ENCODE peak calls at places on chromosomes 2 and 18, in seven cellular contexts. One of them, this sample, is unnamed.

GRCh38 chr2:160306985-160307384 is 106.9 kb upstream of the ITGB6 start:
- DNase-seq in cardiac muscle cell: no peak
- DNase-seq in iPS-NIHi11: no peak
- DNase-seq in activated CD8-positive, alpha-beta memory T cell treated with anti-CD3 and anti-CD28 coated beads for 24 hours: no peak
- DNase-seq in mucosa of descending colon: no peak
- DNase-seq in activated effector memory CD4-positive, alpha-beta T cell treated with Interleukin-2 at 50 U/mL for 16 hours: no peak
- DNase-seq in GDM1: no peak
- DNase-seq in this sample: no peak

GRCh38 chr2:148218326-148219075 is 197.6 kb downstream of the MBD5 start:
- DNase-seq in cardiac muscle cell: no peak
- DNase-seq in mucosa of descending colon: no peak
- DNase-seq in iPS-NIHi11: no peak
- DNase-seq in activated effector memory CD4-positive, alpha-beta T cell treated with Interleukin-2 at 50 U/mL for 16 hours: no peak
- DNase-seq in activated CD8-positive, alpha-beta memory T cell treated with anti-CD3 and anti-CD28 coated beads for 24 hours: no peak
- DNase-seq in GDM1: no peak
- DNase-seq in this sample: no peak

GRCh38 chr2:60439219-60439974 is 114.1 kb downstream of the BCL11A start:
- DNase-seq in activated effector memory CD4-positive, alpha-beta T cell treated with Interleukin-2 at 50 U/mL for 16 hours: no peak
- DNase-seq in mucosa of descending colon: peak
- DNase-seq in cardiac muscle cell: peak
- DNase-seq in iPS-NIHi11: peak
- DNase-seq in GDM1: peak
- DNase-seq in activated CD8-positive, alpha-beta memory T cell treated with anti-CD3 and anti-CD28 coated beads for 24 hours: no peak
- DNase-seq in this sample: no peak

GRCh38 chr2:72255540-72255939 is 107.9 kb upstream of the CYP26B1 start:
- DNase-seq in activated effector memory CD4-positive, alpha-beta T cell treated with Interleukin-2 at 50 U/mL for 16 hours: no peak
- DNase-seq in cardiac muscle cell: no peak
- DNase-seq in GDM1: no peak
- DNase-seq in activated CD8-positive, alpha-beta memory T cell treated with anti-CD3 and anti-CD28 coated beads for 24 hours: no peak
- DNase-seq in mucosa of descending colon: no peak
- DNase-seq in iPS-NIHi11: no peak
- DNase-seq in this sample: no peak

GRCh38 chr2:12106440-12107080 is 360.1 kb downstream of the LPIN1 start:
- DNase-seq in activated CD8-positive, alpha-beta memory T cell treated with anti-CD3 and anti-CD28 coated beads for 24 hours: peak
- DNase-seq in cardiac muscle cell: no peak
- DNase-seq in mucosa of descending colon: peak
- DNase-seq in iPS-NIHi11: no peak
- DNase-seq in activated effector memory CD4-positive, alpha-beta T cell treated with Interleukin-2 at 50 U/mL for 16 hours: no peak
- DNase-seq in GDM1: no peak
- DNase-seq in this sample: peak

GRCh38 chr2:166127217-166128155 is at the start of gene SCN1A:
- DNase-seq in activated CD8-positive, alpha-beta memory T cell treated with anti-CD3 and anti-CD28 coated beads for 24 hours: peak
- DNase-seq in iPS-NIHi11: peak
- DNase-seq in mucosa of descending colon: no peak
- DNase-seq in cardiac muscle cell: peak
- DNase-seq in GDM1: peak
- DNase-seq in activated effector memory CD4-positive, alpha-beta T cell treated with Interleukin-2 at 50 U/mL for 16 hours: no peak
- DNase-seq in this sample: peak

GRCh38 chr2:70514612-70515055 is 39.0 kb downstream of the TGFA start:
- DNase-seq in cardiac muscle cell: peak
- DNase-seq in iPS-NIHi11: peak
- DNase-seq in GDM1: no peak
- DNase-seq in activated CD8-positive, alpha-beta memory T cell treated with anti-CD3 and anti-CD28 coated beads for 24 hours: no peak
- DNase-seq in activated effector memory CD4-positive, alpha-beta T cell treated with Interleukin-2 at 50 U/mL for 16 hours: no peak
- DNase-seq in mucosa of descending colon: peak
- DNase-seq in this sample: peak

GRCh38 chr2:128520787-128521186 is 202.1 kb upstream of the HS6ST1 start:
- DNase-seq in activated effector memory CD4-positive, alpha-beta T cell treated with Interleukin-2 at 50 U/mL for 16 hours: no peak
- DNase-seq in activated CD8-positive, alpha-beta memory T cell treated with anti-CD3 and anti-CD28 coated beads for 24 hours: no peak
- DNase-seq in mucosa of descending colon: no peak
- DNase-seq in GDM1: no peak
- DNase-seq in cardiac muscle cell: no peak
- DNase-seq in iPS-NIHi11: no peak
- DNase-seq in this sample: no peak

GRCh38 chr2:207869784-207870778 is 100.4 kb upstream of the FZD5 start:
- DNase-seq in GDM1: no peak
- DNase-seq in activated effector memory CD4-positive, alpha-beta T cell treated with Interleukin-2 at 50 U/mL for 16 hours: no peak
- DNase-seq in cardiac muscle cell: no peak
- DNase-seq in mucosa of descending colon: no peak
- DNase-seq in activated CD8-positive, alpha-beta memory T cell treated with anti-CD3 and anti-CD28 coated beads for 24 hours: no peak
- DNase-seq in iPS-NIHi11: no peak
- DNase-seq in this sample: peak

GRCh38 chr2:1713839-1714236 is 30.5 kb downstream of the PXDN start:
- DNase-seq in cardiac muscle cell: no peak
- DNase-seq in activated CD8-positive, alpha-beta memory T cell treated with anti-CD3 and anti-CD28 coated beads for 24 hours: no peak
- DNase-seq in GDM1: no peak
- DNase-seq in activated effector memory CD4-positive, alpha-beta T cell treated with Interleukin-2 at 50 U/mL for 16 hours: no peak
- DNase-seq in mucosa of descending colon: no peak
- DNase-seq in iPS-NIHi11: no peak
- DNase-seq in this sample: no peak

GRCh38 chr18:3983351-3983969 is 471.6 kb downstream of the DLGAP1 start:
- DNase-seq in cardiac muscle cell: no peak
- DNase-seq in activated CD8-positive, alpha-beta memory T cell treated with anti-CD3 and anti-CD28 coated beads for 24 hours: no peak
- DNase-seq in mucosa of descending colon: no peak
- DNase-seq in GDM1: no peak
- DNase-seq in activated effector memory CD4-positive, alpha-beta T cell treated with Interleukin-2 at 50 U/mL for 16 hours: no peak
- DNase-seq in iPS-NIHi11: no peak
- DNase-seq in this sample: no peak

GRCh38 chr2:179703702-179704101 is 157.7 kb downstream of the ZNF385B start:
- DNase-seq in activated CD8-positive, alpha-beta memory T cell treated with anti-CD3 and anti-CD28 coated beads for 24 hours: no peak
- DNase-seq in GDM1: no peak
- DNase-seq in cardiac muscle cell: no peak
- DNase-seq in iPS-NIHi11: no peak
- DNase-seq in mucosa of descending colon: no peak
- DNase-seq in activated effector memory CD4-positive, alpha-beta T cell treated with Interleukin-2 at 50 U/mL for 16 hours: no peak
- DNase-seq in this sample: no peak

GRCh38 chr18:48540329-48541025 is 1.6 kb downstream of the CTIF start:
- DNase-seq in activated CD8-positive, alpha-beta memory T cell treated with anti-CD3 and anti-CD28 coated beads for 24 hours: peak
- DNase-seq in mucosa of descending colon: peak
- DNase-seq in iPS-NIHi11: peak
- DNase-seq in cardiac muscle cell: peak
- DNase-seq in activated effector memory CD4-positive, alpha-beta T cell treated with Interleukin-2 at 50 U/mL for 16 hours: peak
- DNase-seq in GDM1: no peak
- DNase-seq in this sample: peak

GRCh38 chr18:49460958-49461601 is 635 bp upstream of the DYM start:
- DNase-seq in cardiac muscle cell: no peak
- DNase-seq in mucosa of descending colon: no peak
- DNase-seq in activated effector memory CD4-positive, alpha-beta T cell treated with Interleukin-2 at 50 U/mL for 16 hours: no peak
- DNase-seq in iPS-NIHi11: no peak
- DNase-seq in GDM1: no peak
- DNase-seq in activated CD8-positive, alpha-beta memory T cell treated with anti-CD3 and anti-CD28 coated beads for 24 hours: no peak
- DNase-seq in this sample: no peak

GRCh38 chr2:219633276-219634065 is 6.0 kb downstream of the SLC4A3 start:
- DNase-seq in activated effector memory CD4-positive, alpha-beta T cell treated with Interleukin-2 at 50 U/mL for 16 hours: no peak
- DNase-seq in mucosa of descending colon: no peak
- DNase-seq in GDM1: no peak
- DNase-seq in cardiac muscle cell: no peak
- DNase-seq in iPS-NIHi11: peak
- DNase-seq in activated CD8-positive, alpha-beta memory T cell treated with anti-CD3 and anti-CD28 coated beads for 24 hours: peak
- DNase-seq in this sample: no peak

GRCh38 chr2:170098626-170099312 is 79.2 kb upstream of the MYO3B start:
- DNase-seq in activated CD8-positive, alpha-beta memory T cell treated with anti-CD3 and anti-CD28 coated beads for 24 hours: no peak
- DNase-seq in activated effector memory CD4-positive, alpha-beta T cell treated with Interleukin-2 at 50 U/mL for 16 hours: no peak
- DNase-seq in iPS-NIHi11: no peak
- DNase-seq in cardiac muscle cell: no peak
- DNase-seq in GDM1: no peak
- DNase-seq in mucosa of descending colon: no peak
- DNase-seq in this sample: no peak

GRCh38 chr2:106996136-106996769 is 110.3 kb upstream of the ST6GAL2 start:
- DNase-seq in cardiac muscle cell: no peak
- DNase-seq in mucosa of descending colon: no peak
- DNase-seq in activated effector memory CD4-positive, alpha-beta T cell treated with Interleukin-2 at 50 U/mL for 16 hours: no peak
- DNase-seq in GDM1: no peak
- DNase-seq in iPS-NIHi11: no peak
- DNase-seq in activated CD8-positive, alpha-beta memory T cell treated with anti-CD3 and anti-CD28 coated beads for 24 hours: no peak
- DNase-seq in this sample: no peak

GRCh38 chr2:12035956-12036639 is 289.7 kb downstream of the LPIN1 start:
- DNase-seq in mucosa of descending colon: no peak
- DNase-seq in cardiac muscle cell: no peak
- DNase-seq in activated effector memory CD4-positive, alpha-beta T cell treated with Interleukin-2 at 50 U/mL for 16 hours: no peak
- DNase-seq in activated CD8-positive, alpha-beta memory T cell treated with anti-CD3 and anti-CD28 coated beads for 24 hours: no peak
- DNase-seq in iPS-NIHi11: no peak
- DNase-seq in GDM1: no peak
- DNase-seq in this sample: no peak

GRCh38 chr2:151670346-151670745 is 63.9 kb downstream of the NEB start:
- DNase-seq in cardiac muscle cell: no peak
- DNase-seq in activated effector memory CD4-positive, alpha-beta T cell treated with Interleukin-2 at 50 U/mL for 16 hours: no peak
- DNase-seq in iPS-NIHi11: no peak
- DNase-seq in mucosa of descending colon: no peak
- DNase-seq in activated CD8-positive, alpha-beta memory T cell treated with anti-CD3 and anti-CD28 coated beads for 24 hours: no peak
- DNase-seq in GDM1: no peak
- DNase-seq in this sample: no peak

GRCh38 chr2:96940026-96940601 is 46.3 kb downstream of the FAM178B start:
- DNase-seq in activated CD8-positive, alpha-beta memory T cell treated with anti-CD3 and anti-CD28 coated beads for 24 hours: no peak
- DNase-seq in iPS-NIHi11: no peak
- DNase-seq in activated effector memory CD4-positive, alpha-beta T cell treated with Interleukin-2 at 50 U/mL for 16 hours: no peak
- DNase-seq in GDM1: no peak
- DNase-seq in cardiac muscle cell: no peak
- DNase-seq in mucosa of descending colon: peak
- DNase-seq in this sample: no peak

GRCh38 chr2:57760448-57760847 is 286.2 kb upstream of the VRK2 start:
- DNase-seq in iPS-NIHi11: no peak
- DNase-seq in activated effector memory CD4-positive, alpha-beta T cell treated with Interleukin-2 at 50 U/mL for 16 hours: no peak
- DNase-seq in activated CD8-positive, alpha-beta memory T cell treated with anti-CD3 and anti-CD28 coated beads for 24 hours: no peak
- DNase-seq in mucosa of descending colon: no peak
- DNase-seq in cardiac muscle cell: no peak
- DNase-seq in GDM1: no peak
- DNase-seq in this sample: no peak

GRCh38 chr2:206520450-206520849 is 77.1 kb downstream of the ADAM23 start:
- DNase-seq in cardiac muscle cell: no peak
- DNase-seq in mucosa of descending colon: no peak
- DNase-seq in activated effector memory CD4-positive, alpha-beta T cell treated with Interleukin-2 at 50 U/mL for 16 hours: no peak
- DNase-seq in GDM1: no peak
- DNase-seq in iPS-NIHi11: no peak
- DNase-seq in activated CD8-positive, alpha-beta memory T cell treated with anti-CD3 and anti-CD28 coated beads for 24 hours: no peak
- DNase-seq in this sample: no peak

GRCh38 chr2:175811966-175812365 is 190.1 kb downstream of the LNPK start:
- DNase-seq in activated effector memory CD4-positive, alpha-beta T cell treated with Interleukin-2 at 50 U/mL for 16 hours: no peak
- DNase-seq in GDM1: no peak
- DNase-seq in iPS-NIHi11: no peak
- DNase-seq in cardiac muscle cell: no peak
- DNase-seq in mucosa of descending colon: no peak
- DNase-seq in activated CD8-positive, alpha-beta memory T cell treated with anti-CD3 and anti-CD28 coated beads for 24 hours: no peak
- DNase-seq in this sample: no peak

GRCh38 chr18:58004317-58004716 is 39.7 kb upstream of the NEDD4L start:
- DNase-seq in iPS-NIHi11: no peak
- DNase-seq in cardiac muscle cell: no peak
- DNase-seq in mucosa of descending colon: no peak
- DNase-seq in activated CD8-positive, alpha-beta memory T cell treated with anti-CD3 and anti-CD28 coated beads for 24 hours: no peak
- DNase-seq in activated effector memory CD4-positive, alpha-beta T cell treated with Interleukin-2 at 50 U/mL for 16 hours: no peak
- DNase-seq in GDM1: no peak
- DNase-seq in this sample: no peak

GRCh38 chr2:236607471-236608307 is 38.1 kb downstream of the ACKR3 start:
- DNase-seq in activated CD8-positive, alpha-beta memory T cell treated with anti-CD3 and anti-CD28 coated beads for 24 hours: no peak
- DNase-seq in iPS-NIHi11: no peak
- DNase-seq in mucosa of descending colon: no peak
- DNase-seq in cardiac muscle cell: no peak
- DNase-seq in GDM1: no peak
- DNase-seq in activated effector memory CD4-positive, alpha-beta T cell treated with Interleukin-2 at 50 U/mL for 16 hours: no peak
- DNase-seq in this sample: peak

GRCh38 chr2:216286616-216287231 is 85.6 kb downstream of the MARCHF4 start:
- DNase-seq in GDM1: no peak
- DNase-seq in iPS-NIHi11: no peak
- DNase-seq in activated CD8-positive, alpha-beta memory T cell treated with anti-CD3 and anti-CD28 coated beads for 24 hours: no peak
- DNase-seq in activated effector memory CD4-positive, alpha-beta T cell treated with Interleukin-2 at 50 U/mL for 16 hours: no peak
- DNase-seq in cardiac muscle cell: no peak
- DNase-seq in mucosa of descending colon: no peak
- DNase-seq in this sample: no peak

GRCh38 chr2:88059979-88060906 is 4.7 kb upstream of the KRCC1 start:
- DNase-seq in iPS-NIHi11: peak
- DNase-seq in mucosa of descending colon: no peak
- DNase-seq in activated effector memory CD4-positive, alpha-beta T cell treated with Interleukin-2 at 50 U/mL for 16 hours: no peak
- DNase-seq in activated CD8-positive, alpha-beta memory T cell treated with anti-CD3 and anti-CD28 coated beads for 24 hours: no peak
- DNase-seq in cardiac muscle cell: peak
- DNase-seq in GDM1: no peak
- DNase-seq in this sample: peak

GRCh38 chr2:199607914-199608313 is 150.2 kb upstream of the SATB2 start:
- DNase-seq in cardiac muscle cell: no peak
- DNase-seq in iPS-NIHi11: no peak
- DNase-seq in activated effector memory CD4-positive, alpha-beta T cell treated with Interleukin-2 at 50 U/mL for 16 hours: no peak
- DNase-seq in GDM1: no peak
- DNase-seq in activated CD8-positive, alpha-beta memory T cell treated with anti-CD3 and anti-CD28 coated beads for 24 hours: no peak
- DNase-seq in mucosa of descending colon: no peak
- DNase-seq in this sample: no peak

GRCh38 chr2:205540066-205540465 is 142.2 kb upstream of the NRP2 start:
- DNase-seq in mucosa of descending colon: no peak
- DNase-seq in activated CD8-positive, alpha-beta memory T cell treated with anti-CD3 and anti-CD28 coated beads for 24 hours: no peak
- DNase-seq in GDM1: no peak
- DNase-seq in cardiac muscle cell: no peak
- DNase-seq in iPS-NIHi11: no peak
- DNase-seq in activated effector memory CD4-positive, alpha-beta T cell treated with Interleukin-2 at 50 U/mL for 16 hours: no peak
- DNase-seq in this sample: no peak

GRCh38 chr2:135773917-135774316 is 32.3 kb downstream of the UBXN4 start:
- DNase-seq in GDM1: no peak
- DNase-seq in cardiac muscle cell: no peak
- DNase-seq in iPS-NIHi11: no peak
- DNase-seq in mucosa of descending colon: no peak
- DNase-seq in activated effector memory CD4-positive, alpha-beta T cell treated with Interleukin-2 at 50 U/mL for 16 hours: no peak
- DNase-seq in activated CD8-positive, alpha-beta memory T cell treated with anti-CD3 and anti-CD28 coated beads for 24 hours: no peak
- DNase-seq in this sample: no peak

GRCh38 chr18:59915606-59916005 is 15.8 kb downstream of the PMAIP1 start:
- DNase-seq in iPS-NIHi11: no peak
- DNase-seq in cardiac muscle cell: no peak
- DNase-seq in GDM1: no peak
- DNase-seq in activated effector memory CD4-positive, alpha-beta T cell treated with Interleukin-2 at 50 U/mL for 16 hours: no peak
- DNase-seq in mucosa of descending colon: no peak
- DNase-seq in activated CD8-positive, alpha-beta memory T cell treated with anti-CD3 and anti-CD28 coated beads for 24 hours: no peak
- DNase-seq in this sample: no peak

GRCh38 chr18:59376351-59376935 is 17.4 kb upstream of the LMAN1 start:
- DNase-seq in GDM1: no peak
- DNase-seq in iPS-NIHi11: no peak
- DNase-seq in mucosa of descending colon: no peak
- DNase-seq in activated CD8-positive, alpha-beta memory T cell treated with anti-CD3 and anti-CD28 coated beads for 24 hours: no peak
- DNase-seq in cardiac muscle cell: no peak
- DNase-seq in activated effector memory CD4-positive, alpha-beta T cell treated with Interleukin-2 at 50 U/mL for 16 hours: no peak
- DNase-seq in this sample: no peak

This sample was measured in hepatocyte.